ENCODE peak calls at places on chromosome 2, in five cellular contexts. T is IMR-90, U is neuronal stem cell, W is H9, R is mesendoderm. O is an unnamed sample.

GRCh38 chr2:201118957-201119848 is 3.2 kb downstream of the CFLAR start:
- DNase-seq in T (peak), U (no peak), W (no peak), R (peak), O (no peak)

GRCh38 chr2:11411244-11411643 is 54.7 kb downstream of the E2F6 start:
- DNase-seq in T (no peak), U (no peak), W (no peak), R (peak), O (no peak)

GRCh38 chr2:173647681-173648350 is 293.1 kb downstream of the CDCA7 start:
- DNase-seq in T (peak), U (no peak), W (no peak), R (no peak), O (no peak)

GRCh38 chr2:85327757-85328617 is at the start of gene TGOLN2:
- DNase-seq in T (peak), U (peak), W (peak), R (peak), O (peak)

GRCh38 chr2:240457223-240458043 is 22.0 kb downstream of the GPC1 start:
- DNase-seq in T (no peak), U (no peak), W (peak), R (peak), O (peak)

GRCh38 chr2:149994057-149994728 is 406.6 kb upstream of the MMADHC start:
- DNase-seq in T (peak), U (no peak), W (no peak), R (peak), O (peak)

GRCh38 chr2:131030478-131030971 is 62.7 kb downstream of the FAM168B start:
- DNase-seq in T (no peak), U (no peak), W (no peak), R (no peak), O (no peak)

GRCh38 chr2:142722569-142722968 is 154.9 kb upstream of the KYNU start:
- DNase-seq in T (peak), U (no peak), W (no peak), R (no peak), O (no peak)

GRCh38 chr2:6855860-6856547 is 9.7 kb downstream of the CMPK2 start:
- DNase-seq in T (no peak), U (no peak), W (no peak), R (no peak), O (peak)

GRCh38 chr2:159094173-159094737 is 125.8 kb downstream of the TANC1 start:
- DNase-seq in T (peak), U (no peak), W (no peak), R (no peak), O (peak)

GRCh38 chr2:159091381-159091780 is 122.9 kb downstream of the TANC1 start:
- DNase-seq in T (peak), U (no peak), W (no peak), R (no peak), O (peak)

GRCh38 chr2:159095813-159096212 is 127.4 kb downstream of the TANC1 start:
- DNase-seq in T (no peak), U (no peak), W (no peak), R (no peak), O (no peak)

GRCh38 chr2:159091981-159092380 is 123.5 kb downstream of the TANC1 start:
- DNase-seq in T (no peak), U (no peak), W (no peak), R (no peak), O (no peak)

GRCh38 chr2:159093496-159093895 is 125.1 kb downstream of the TANC1 start:
- DNase-seq in T (peak), U (no peak), W (no peak), R (no peak), O (no peak)
- H3K4ac ChIP-seq in T (peak), U (no peak), W (no peak), R (no peak), O (no peak)

GRCh38 chr2:128491845-128492244 is 173.2 kb upstream of the HS6ST1 start:
- DNase-seq in T (no peak), U (no peak), W (peak), R (no peak), O (no peak)
- H3K4ac ChIP-seq in T (no peak), U (no peak), W (no peak), R (peak), O (no peak)

DNA sequence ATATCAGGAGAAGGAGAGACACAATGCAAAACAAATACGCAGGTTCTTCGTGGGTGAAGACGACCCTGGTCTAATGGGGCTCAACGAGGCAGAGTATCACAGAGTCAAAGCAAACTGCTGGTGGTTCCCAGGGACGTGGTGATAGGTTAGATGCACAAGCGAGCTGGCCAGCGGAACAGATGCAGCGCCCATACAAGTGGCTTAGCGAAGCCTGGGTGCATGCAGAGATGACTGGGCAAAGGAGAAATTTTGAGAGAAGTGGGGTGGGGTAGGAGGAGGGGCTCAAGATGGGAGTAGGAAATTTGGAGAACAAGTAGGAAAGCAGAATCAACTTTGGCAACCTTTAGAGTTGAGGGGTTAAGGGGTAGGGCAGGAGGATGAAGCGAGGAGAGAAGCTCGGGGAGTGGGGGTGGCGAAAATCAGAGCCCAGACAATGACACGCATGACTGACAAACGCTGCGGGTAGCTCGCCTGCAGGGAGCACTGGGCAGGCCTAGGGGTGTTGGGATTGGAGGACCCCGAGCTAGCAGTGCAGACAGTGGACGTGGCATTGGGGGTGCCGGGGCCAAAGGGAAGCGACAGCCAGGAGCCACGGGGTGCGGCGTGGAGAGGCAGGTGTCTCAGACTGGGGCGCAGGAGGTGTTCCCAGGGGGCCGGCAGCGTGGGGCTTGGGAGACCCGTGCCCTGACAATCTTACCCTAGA is 476 bp downstream of the FAM98A start:
- DNase-seq in T (peak), U (peak), W (peak), R (peak), O (peak)
- H3K4ac ChIP-seq in T (peak), U (no peak), W (no peak), R (no peak), O (peak)

GRCh38 chr2:138602166-138602460 is 100.5 kb downstream of the SPOPL start:
- DNase-seq in T (no peak), U (no peak), W (no peak), R (no peak), O (no peak)

GRCh38 chr2:138601438-138602165 is 100.0 kb downstream of the SPOPL start:
- DNase-seq in T (peak), U (no peak), W (no peak), R (no peak), O (peak)

DNA sequence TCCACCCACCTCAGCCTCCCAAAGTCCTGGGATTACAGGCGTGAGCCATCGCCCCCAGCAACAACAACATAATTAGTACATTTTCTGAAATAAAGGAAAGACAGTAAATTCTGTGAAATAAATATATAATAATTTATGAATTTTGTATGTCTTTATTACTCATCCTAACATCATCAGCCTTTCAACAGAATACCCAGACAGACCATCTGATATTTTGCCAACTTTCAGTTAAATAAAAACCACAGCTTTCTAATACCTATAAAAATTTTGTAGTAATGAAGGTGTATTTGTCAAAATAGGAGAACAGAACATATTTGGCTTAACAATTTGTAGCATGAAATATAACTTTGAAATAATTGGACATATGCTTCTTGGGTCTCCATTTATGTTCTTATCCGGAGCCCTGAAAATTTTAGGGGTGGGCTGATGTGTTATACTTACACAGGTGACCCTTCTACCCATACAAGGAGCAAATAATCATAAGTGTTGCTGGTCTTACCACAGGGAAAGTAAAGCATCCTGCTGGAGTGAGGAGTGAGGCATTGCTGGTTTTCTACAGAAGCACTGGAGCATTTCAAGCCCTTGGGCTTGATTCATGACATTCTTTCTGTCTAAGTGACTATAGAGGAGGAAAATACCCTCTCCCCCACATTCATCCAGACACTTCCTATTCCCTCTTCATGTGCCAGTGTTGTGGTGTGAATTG is 99.3 kb downstream of the SPOPL start:
- DNase-seq in T (peak), U (no peak), W (no peak), R (peak), O (peak)
- H3K4ac ChIP-seq in T (no peak), U (no peak), W (no peak), R (no peak), O (no peak)

GRCh38 chr2:19349911-19350677 is 8.3 kb downstream of the OSR1 start:
- DNase-seq in T (no peak), U (peak), W (peak), R (peak), O (peak)

GRCh38 chr2:19348692-19349091 is 9.7 kb downstream of the OSR1 start:
- DNase-seq in T (no peak), U (no peak), W (no peak), R (no peak), O (no peak)

GRCh38 chr2:19350678-19351401 is 7.6 kb downstream of the OSR1 start:
- DNase-seq in T (no peak), U (no peak), W (no peak), R (no peak), O (no peak)

GRCh38 chr2:19347619-19348562 is 10.5 kb downstream of the OSR1 start:
- DNase-seq in T (peak), U (peak), W (peak), R (peak), O (peak)

DNA sequence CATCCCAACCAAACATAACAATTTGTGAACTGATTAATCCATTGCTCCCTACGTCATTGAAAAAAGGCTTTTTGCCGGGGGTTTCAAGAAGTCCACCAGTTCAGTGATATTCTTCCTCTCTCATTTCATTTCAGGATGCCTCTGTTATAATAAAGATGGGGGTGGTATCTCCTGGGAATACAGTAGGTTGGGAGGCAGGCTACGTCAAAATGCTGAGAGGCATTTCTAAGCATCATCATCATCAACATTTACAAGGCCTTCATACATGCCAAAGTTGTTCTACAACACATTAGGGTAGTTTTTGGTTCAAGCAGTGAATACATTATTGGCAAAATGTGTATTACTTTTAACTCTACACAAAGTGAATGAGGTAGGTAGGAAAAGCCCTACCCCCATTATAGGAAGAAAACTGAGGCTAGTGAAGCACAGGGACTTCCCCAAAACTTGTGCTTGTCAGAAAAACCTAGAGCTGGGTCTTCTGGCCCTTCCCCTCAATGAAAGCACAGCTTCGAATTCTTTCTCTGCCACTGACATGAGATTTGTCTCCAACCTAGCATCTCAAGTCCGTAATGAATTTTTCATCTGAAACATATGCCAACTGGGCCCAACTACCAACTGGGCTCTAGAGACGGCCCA is 11.3 kb downstream of the OSR1 start:
- DNase-seq in T (no peak), U (no peak), W (no peak), R (no peak), O (no peak)
- H3K4ac ChIP-seq in T (peak), U (no peak), W (no peak), R (peak), O (peak)

GRCh38 chr2:212794471-212794870 is 255.9 kb upstream of the ERBB4 start:
- DNase-seq in T (no peak), U (no peak), W (no peak), R (no peak), O (no peak)

GRCh38 chr2:212791579-212791978 is 253.0 kb upstream of the ERBB4 start:
- DNase-seq in T (no peak), U (no peak), W (no peak), R (no peak), O (no peak)
- H3K4ac ChIP-seq in T (no peak), U (no peak), W (no peak), R (no peak), O (no peak)